ENCODE peak calls at places on chromosome 14, in eight cellular contexts. K is transverse colon, X is adrenal gland, S is IMR-90, T is uterus, V is body of pancreas, N is spleen, B is heart left ventricle. J is an unnamed sample.

GRCh38 chr14:105335735-105336476 is 21.4 kb downstream of the PACS2 start:
- DNase-seq in K (no peak), X (peak; percentile 80), S (no peak), T (no peak), V (peak; percentile 73), N (peak; percentile 63), B (peak; percentile 74), J (no peak)

GRCh38 chr14:90235179-90235976 is 21.0 kb upstream of the PSMC1 start:
- DNase-seq in K (peak; percentile 70), X (peak; percentile 68), S (peak; percentile 35), T (peak; percentile 23), V (peak; percentile 45), N (peak; percentile 89), B (peak; percentile 55), J (peak; percentile 32)

GRCh38 chr14:79597561-79597960 is 613.7 kb downstream of the DIO2 start:
- DNase-seq in K (no peak), X (no peak), S (peak; percentile 75), T (no peak), V (no peak), N (no peak), B (no peak), J (no peak)

GRCh38 chr14:20494935-20495766 is 10.2 kb upstream of the RNASE10 start:
- DNase-seq in K (no peak), X (no peak), S (peak; percentile 53), T (no peak), V (no peak), N (no peak), B (no peak), J (no peak)

GRCh38 chr14:106875503-106875902 is 1349.1 kb downstream of the TMEM121 start:
- DNase-seq in K (peak; percentile 51), X (no peak), S (no peak), T (no peak), V (no peak), N (peak; percentile 81), B (no peak), J (no peak)

GRCh38 chr14:32764131-32764530 is 174.5 kb upstream of the NPAS3 start:
- DNase-seq in K (no peak), X (no peak), S (no peak), T (no peak), V (no peak), N (no peak), B (no peak), J (no peak)

GRCh38 chr14:104715416-104715815 is 8.6 kb upstream of the ADSS1 start:
- DNase-seq in K (no peak), X (no peak), S (no peak), T (no peak), V (no peak), N (no peak), B (no peak), J (no peak)

GRCh38 chr14:81432171-81432570 is 32.0 kb upstream of the STON2 start:
- DNase-seq in K (no peak), X (no peak), S (no peak), T (no peak), V (no peak), N (no peak), B (no peak), J (no peak)

GRCh38 chr14:61753631-61754030 is 8.6 kb upstream of the SNAPC1 start:
- DNase-seq in K (no peak), X (no peak), S (peak; percentile 42), T (no peak), V (no peak), N (no peak), B (no peak), J (no peak)

GRCh38 chr14:33068626-33069025 is 129.9 kb downstream of the NPAS3 start:
- DNase-seq in K (no peak), X (no peak), S (no peak), T (no peak), V (no peak), N (no peak), B (no peak), J (no peak)

GRCh38 chr14:37143500-37143874 is 28.9 kb downstream of the SLC25A21 start:
- DNase-seq in K (no peak), X (no peak), S (no peak), T (no peak), V (no peak), N (no peak), B (no peak), J (no peak)

GRCh38 chr14:101500061-101500460 is 61.2 kb upstream of the DIO3 start:
- DNase-seq in K (no peak), X (no peak), S (no peak), T (peak; percentile 4), V (no peak), N (peak; percentile 32), B (no peak), J (peak; percentile 52)

GRCh38 chr14:100126401-100126800 is 33.0 kb downstream of the DEGS2 start:
- DNase-seq in K (no peak), X (no peak), S (no peak), T (no peak), V (no peak), N (no peak), B (no peak), J (no peak)

GRCh38 chr14:52067873-52068740 is 752 bp downstream of the NID2 start:
- DNase-seq in K (peak; percentile 36), X (peak; percentile 25), S (peak; percentile 51), T (peak; percentile 49), V (peak; percentile 50), N (peak; percentile 76), B (peak; percentile 62), J (no peak)

GRCh38 chr14:35289623-35290022 is 2.6 kb upstream of the PSMA6 start:
- DNase-seq in K (no peak), X (no peak), S (no peak), T (no peak), V (no peak), N (no peak), B (no peak), J (no peak)

GRCh38 chr14:105069887-105070759 is 4.9 kb upstream of the GPR132 start:
- DNase-seq in K (no peak), X (peak; percentile 22), S (peak; percentile 33), T (no peak), V (no peak), N (peak; percentile 86), B (no peak), J (no peak)

GRCh38 chr14:21102472-21103164 is 1.8 kb downstream of the TMEM253 start:
- DNase-seq in K (no peak), X (no peak), S (no peak), T (no peak), V (no peak), N (no peak), B (no peak), J (no peak)

GRCh38 chr14:97846156-97846555 is 1049.0 kb downstream of the VRK1 start:
- DNase-seq in K (no peak), X (no peak), S (no peak), T (no peak), V (no peak), N (no peak), B (no peak), J (no peak)

GRCh38 chr14:77184396-77185092 is 2.9 kb downstream of the TMEM63C start:
- DNase-seq in K (peak; percentile 77), X (no peak), S (no peak), T (no peak), V (no peak), N (no peak), B (no peak), J (peak; percentile 37)

GRCh38 chr14:100402631-100403030 is 79.5 kb downstream of the SLC25A47 start:
- DNase-seq in K (no peak), X (no peak), S (no peak), T (no peak), V (no peak), N (no peak), B (no peak), J (no peak)

GRCh38 chr14:54724123-54724522 is 157.2 kb downstream of the SAMD4A start:
- DNase-seq in K (no peak), X (no peak), S (no peak), T (no peak), V (no peak), N (no peak), B (no peak), J (no peak)

GRCh38 chr14:92785601-92786426 is 8.3 kb upstream of the GOLGA5 start:
- DNase-seq in K (no peak), X (peak; percentile 60), S (peak; percentile 91), T (peak; percentile 38), V (peak; percentile 58), N (no peak), B (peak; percentile 72), J (no peak)

GRCh38 chr14:21227150-21227549 is 42.1 kb downstream of the HNRNPC start:
- DNase-seq in K (no peak), X (no peak), S (no peak), T (no peak), V (no peak), N (no peak), B (no peak), J (no peak)

GRCh38 chr14:105247715-105248367 is 492 bp upstream of the BTBD6 start:
- DNase-seq in K (peak; percentile 15), X (peak; percentile 41), S (no peak), T (no peak), V (no peak), N (peak; percentile 85), B (no peak), J (no peak)

GRCh38 chr14:89243286-89243685 is 173.7 kb downstream of the FOXN3 start:
- DNase-seq in K (no peak), X (no peak), S (no peak), T (no peak), V (no peak), N (no peak), B (no peak), J (no peak)

DNA sequence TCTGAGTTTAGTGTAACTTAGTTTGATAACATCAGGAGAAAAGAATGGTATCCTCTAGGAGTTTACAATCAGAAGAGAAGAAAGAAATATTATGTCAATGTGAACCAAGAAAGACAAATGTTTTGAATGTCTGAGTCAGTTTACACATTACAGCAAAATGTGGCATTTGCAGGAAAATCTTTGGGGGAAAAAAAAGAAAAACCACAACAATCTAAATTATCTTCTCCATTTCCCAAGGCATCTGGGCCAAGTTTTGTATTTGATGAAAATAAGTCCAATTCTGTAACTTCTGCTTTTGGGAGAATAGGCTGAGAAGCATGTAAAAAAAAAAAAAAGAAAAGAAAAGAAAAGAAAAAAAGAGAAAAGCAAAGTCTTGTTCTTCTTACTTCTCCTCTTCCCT is 58.8 kb upstream of the FLRT2 start:
- DNase-seq in K (no peak), X (no peak), S (peak; percentile 57), T (no peak), V (no peak), N (no peak), B (no peak), J (no peak)
- TF ChIP-seq POLR2A in K (no peak), X (no peak), S (no peak), T (no peak), V (no peak), N (no peak), B (no peak), J (no peak)

GRCh38 chr14:71320734-71321555 is 413.7 kb downstream of the PCNX1 start:
- DNase-seq in K (peak; percentile 67), X (peak; percentile 78), S (peak; percentile 69), T (peak; percentile 68), V (peak; percentile 63), N (peak; percentile 94), B (peak; percentile 65), J (peak; percentile 91)
- TF ChIP-seq POLR2A in K (peak; percentile 29), X (peak; percentile 76), S (peak; percentile 36), T (no peak), V (peak; percentile 71), N (peak; percentile 75), B (no peak), J (no peak)

GRCh38 chr14:103535891-103536565 is 7.0 kb downstream of the TRMT61A start:
- DNase-seq in K (no peak), X (no peak), S (no peak), T (no peak), V (no peak), N (no peak), B (no peak), J (no peak)
- TF ChIP-seq POLR2A in K (no peak), X (no peak), S (no peak), T (no peak), V (no peak), N (no peak), B (no peak), J (no peak)

GRCh38 chr14:94411638-94412037 is 23.2 kb upstream of the SERPINA1 start:
- DNase-seq in K (peak; percentile 25), X (no peak), S (no peak), T (no peak), V (no peak), N (no peak), B (no peak), J (no peak)
- TF ChIP-seq POLR2A in K (no peak), X (no peak), S (no peak), T (no peak), V (no peak), N (no peak), B (no peak), J (no peak)